ENCODE peak calls at places on chromosomes 13 and 19, in five cellular contexts. One of them, this sample, is unnamed.

GRCh38 chr19:20357921-20358320 is 190.9 kb downstream of the ZNF486 start:
- DNase-seq in cardiac muscle cell: no peak
- DNase-seq in AG09309: no peak
- DNase-seq in GM06990: no peak
- DNase-seq in psoas muscle: no peak
- DNase-seq in this sample: no peak

GRCh38 chr13:38180670-38181069 is 169.0 kb upstream of the UFM1 start:
- DNase-seq in cardiac muscle cell: no peak
- DNase-seq in AG09309: no peak
- DNase-seq in GM06990: no peak
- DNase-seq in psoas muscle: no peak
- DNase-seq in this sample: peak; percentile 18

GRCh38 chr19:43799502-43800142 is 2.6 kb downstream of the LYPD5 start:
- DNase-seq in cardiac muscle cell: no peak
- DNase-seq in AG09309: no peak
- DNase-seq in GM06990: no peak
- DNase-seq in psoas muscle: no peak
- DNase-seq in this sample: no peak

GRCh38 chr13:54185785-54186184 is 1157.2 kb downstream of the OLFM4 start:
- DNase-seq in cardiac muscle cell: peak; percentile 48
- DNase-seq in AG09309: no peak
- DNase-seq in GM06990: no peak
- DNase-seq in psoas muscle: no peak
- DNase-seq in this sample: no peak

GRCh38 chr13:51807041-51807440 is 3.1 kb upstream of the DHRS12 start:
- DNase-seq in cardiac muscle cell: no peak
- DNase-seq in AG09309: no peak
- DNase-seq in GM06990: no peak
- DNase-seq in psoas muscle: no peak
- DNase-seq in this sample: no peak

GRCh38 chr13:97397267-97397666 is 36.7 kb upstream of the RAP2A start:
- DNase-seq in cardiac muscle cell: no peak
- DNase-seq in AG09309: no peak
- DNase-seq in GM06990: no peak
- DNase-seq in psoas muscle: no peak
- DNase-seq in this sample: no peak

GRCh38 chr19:35843676-35844481 is 8.4 kb downstream of the NPHS1 start:
- DNase-seq in cardiac muscle cell: peak; percentile 27
- DNase-seq in AG09309: no peak
- DNase-seq in GM06990: no peak
- DNase-seq in psoas muscle: no peak
- DNase-seq in this sample: no peak

GRCh38 chr13:76991432-76991795 is 467 bp upstream of the CLN5 start:
- DNase-seq in cardiac muscle cell: no peak
- DNase-seq in AG09309: no peak
- DNase-seq in GM06990: no peak
- DNase-seq in psoas muscle: peak; percentile 67
- DNase-seq in this sample: peak; percentile 80

GRCh38 chr19:30467239-30467638 is 95.1 kb downstream of the ZNF536 start:
- DNase-seq in cardiac muscle cell: no peak
- DNase-seq in AG09309: no peak
- DNase-seq in GM06990: no peak
- DNase-seq in psoas muscle: no peak
- DNase-seq in this sample: no peak

GRCh38 chr13:108594153-108594552 is 35.3 kb upstream of the MYO16 start:
- DNase-seq in cardiac muscle cell: no peak
- DNase-seq in AG09309: no peak
- DNase-seq in GM06990: no peak
- DNase-seq in psoas muscle: no peak
- DNase-seq in this sample: no peak

GRCh38 chr19:41366089-41366488 is 2.1 kb upstream of the B9D2 start:
- DNase-seq in cardiac muscle cell: no peak
- DNase-seq in AG09309: no peak
- DNase-seq in GM06990: no peak
- DNase-seq in psoas muscle: no peak
- DNase-seq in this sample: no peak

GRCh38 chr13:113129480-113129879 is 6.9 kb downstream of the F10 start:
- DNase-seq in cardiac muscle cell: no peak
- DNase-seq in AG09309: no peak
- DNase-seq in GM06990: no peak
- DNase-seq in psoas muscle: no peak
- DNase-seq in this sample: no peak

GRCh38 chr13:97274782-97275252 is 52.7 kb downstream of the MBNL2 start:
- DNase-seq in cardiac muscle cell: no peak
- DNase-seq in AG09309: no peak
- DNase-seq in GM06990: no peak
- DNase-seq in psoas muscle: no peak
- DNase-seq in this sample: no peak

GRCh38 chr13:36431204-36432105 is 840 bp upstream of the CCNA1 start:
- DNase-seq in cardiac muscle cell: peak; percentile 42
- DNase-seq in AG09309: no peak
- DNase-seq in GM06990: no peak
- DNase-seq in psoas muscle: no peak
- DNase-seq in this sample: peak; percentile 42

GRCh38 chr19:56476093-56476492 is 1.1 kb downstream of the ZNF667 start:
- DNase-seq in cardiac muscle cell: no peak
- DNase-seq in AG09309: no peak
- DNase-seq in GM06990: no peak
- DNase-seq in psoas muscle: no peak
- DNase-seq in this sample: no peak

GRCh38 chr13:66210677-66211076 is 1019.5 kb downstream of the PCDH9 start:
- DNase-seq in cardiac muscle cell: no peak
- DNase-seq in AG09309: peak; percentile 57
- DNase-seq in GM06990: no peak
- DNase-seq in psoas muscle: no peak
- DNase-seq in this sample: no peak

GRCh38 chr13:43054803-43055802 is 31.7 kb downstream of the DNAJC15 start:
- DNase-seq in cardiac muscle cell: peak; percentile 70
- DNase-seq in AG09309: peak; percentile 42
- DNase-seq in GM06990: no peak
- DNase-seq in psoas muscle: peak; percentile 46
- DNase-seq in this sample: no peak

GRCh38 chr13:99326012-99326411 is 18.8 kb upstream of the GPR183 start:
- DNase-seq in cardiac muscle cell: no peak
- DNase-seq in AG09309: no peak
- DNase-seq in GM06990: no peak
- DNase-seq in psoas muscle: no peak
- DNase-seq in this sample: no peak

GRCh38 chr13:99323488-99323887 is 16.3 kb upstream of the GPR183 start:
- DNase-seq in cardiac muscle cell: no peak
- DNase-seq in AG09309: no peak
- DNase-seq in GM06990: no peak
- DNase-seq in psoas muscle: no peak
- DNase-seq in this sample: no peak

GRCh38 chr13:99327761-99328160 is 20.6 kb upstream of the GPR183 start:
- DNase-seq in cardiac muscle cell: no peak
- DNase-seq in AG09309: no peak
- DNase-seq in GM06990: no peak
- DNase-seq in psoas muscle: no peak
- DNase-seq in this sample: no peak

GRCh38 chr13:99329477-99329876 is 22.3 kb upstream of the GPR183 start:
- DNase-seq in cardiac muscle cell: no peak
- DNase-seq in AG09309: no peak
- DNase-seq in GM06990: no peak
- DNase-seq in psoas muscle: no peak
- DNase-seq in this sample: no peak

DNA sequence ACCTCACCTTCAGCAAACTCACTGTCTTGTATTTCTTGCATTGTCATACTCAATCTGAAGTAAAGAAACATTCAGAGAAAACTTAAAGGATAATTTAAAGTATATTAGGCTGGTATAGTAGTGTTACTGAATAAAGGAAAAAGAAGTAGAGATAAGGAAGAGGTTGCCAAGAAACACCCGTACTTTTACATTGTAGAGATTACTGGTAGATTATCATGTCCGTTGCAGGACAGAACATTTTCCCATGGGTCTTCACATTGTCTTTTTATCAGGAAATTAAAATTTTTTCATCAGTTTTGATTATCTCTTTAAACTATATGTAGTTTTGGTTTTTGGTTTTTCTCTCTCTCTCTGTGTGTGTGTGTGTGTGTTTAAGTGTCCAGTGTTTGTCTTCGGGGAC is 19.9 kb upstream of the GPR183 start:
- DNase-seq in cardiac muscle cell: no peak
- DNase-seq in AG09309: no peak
- DNase-seq in GM06990: no peak
- DNase-seq in psoas muscle: no peak
- DNase-seq in this sample: no peak
- TF ChIP-seq CTCF in cardiac muscle cell: no peak
- TF ChIP-seq CTCF in AG09309: no peak
- TF ChIP-seq CTCF in GM06990: no peak
- TF ChIP-seq CTCF in psoas muscle: no peak
- TF ChIP-seq CTCF in this sample: no peak

DNA sequence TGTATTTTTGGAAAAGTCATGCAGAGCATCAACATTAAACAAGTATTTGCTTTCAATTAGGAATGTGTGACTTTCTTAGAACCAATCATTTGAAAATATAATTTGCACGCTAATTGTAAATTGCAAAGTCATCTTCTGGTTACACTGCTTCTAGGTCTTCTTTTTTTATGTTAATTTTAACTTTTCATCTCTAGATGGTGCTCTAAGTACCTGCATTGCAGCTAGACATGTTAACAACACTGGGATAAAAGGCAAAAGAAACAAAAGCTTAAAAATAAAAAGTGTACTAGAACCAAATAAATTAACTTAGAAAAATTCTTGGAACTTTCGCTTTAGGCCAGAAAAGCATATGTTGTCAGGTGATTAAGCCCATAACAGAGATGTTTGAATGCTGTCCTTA is 2758.2 kb downstream of the PCDH9 start:
- DNase-seq in cardiac muscle cell: peak; percentile 14
- DNase-seq in AG09309: peak; percentile 14
- DNase-seq in GM06990: no peak
- DNase-seq in psoas muscle: no peak
- DNase-seq in this sample: no peak
- TF ChIP-seq CTCF in cardiac muscle cell: peak; percentile 49
- TF ChIP-seq CTCF in AG09309: peak; percentile 38
- TF ChIP-seq CTCF in GM06990: no peak
- TF ChIP-seq CTCF in psoas muscle: peak; percentile 18
- TF ChIP-seq CTCF in this sample: no peak

DNA sequence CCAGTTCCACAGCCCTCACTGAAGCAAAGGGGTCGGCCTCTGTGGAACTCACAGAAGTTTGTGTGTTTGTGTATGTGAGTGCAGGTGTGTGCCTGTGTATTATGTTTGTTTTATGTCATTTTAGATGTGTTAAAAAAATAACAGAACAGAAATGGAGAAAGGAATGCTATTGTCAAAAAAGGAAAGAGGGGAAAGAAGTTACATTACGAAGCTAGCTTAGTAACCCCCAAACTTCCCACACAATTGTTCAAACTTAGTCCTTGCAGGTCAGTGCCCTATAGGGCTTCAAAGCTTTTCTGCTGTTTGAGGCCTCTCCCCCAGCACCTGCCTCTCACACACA is 1505.6 kb upstream of the SLC10A2 start:
- DNase-seq in cardiac muscle cell: no peak
- DNase-seq in AG09309: no peak
- DNase-seq in GM06990: no peak
- DNase-seq in psoas muscle: no peak
- DNase-seq in this sample: no peak
- TF ChIP-seq CTCF in cardiac muscle cell: no peak
- TF ChIP-seq CTCF in AG09309: no peak
- TF ChIP-seq CTCF in GM06990: no peak
- TF ChIP-seq CTCF in psoas muscle: no peak
- TF ChIP-seq CTCF in this sample: no peak

GRCh38 chr13:25872871-25873607 is 178.8 kb downstream of the SHISA2 start:
- DNase-seq in cardiac muscle cell: peak; percentile 72
- DNase-seq in AG09309: no peak
- DNase-seq in GM06990: no peak
- DNase-seq in psoas muscle: peak; percentile 62
- DNase-seq in this sample: no peak

GRCh38 chr13:25874064-25874737 is 177.6 kb downstream of the SHISA2 start:
- DNase-seq in cardiac muscle cell: no peak
- DNase-seq in AG09309: no peak
- DNase-seq in GM06990: no peak
- DNase-seq in psoas muscle: no peak
- DNase-seq in this sample: no peak

GRCh38 chr13:25868483-25868882 is 183.3 kb downstream of the SHISA2 start:
- DNase-seq in cardiac muscle cell: no peak
- DNase-seq in AG09309: no peak
- DNase-seq in GM06990: no peak
- DNase-seq in psoas muscle: no peak
- DNase-seq in this sample: no peak

GRCh38 chr13:25869941-25870340 is 181.9 kb downstream of the SHISA2 start:
- DNase-seq in cardiac muscle cell: no peak
- DNase-seq in AG09309: no peak
- DNase-seq in GM06990: no peak
- DNase-seq in psoas muscle: peak; percentile 58
- DNase-seq in this sample: no peak

GRCh38 chr13:25871389-25872125 is 180.3 kb downstream of the SHISA2 start:
- DNase-seq in cardiac muscle cell: no peak
- DNase-seq in AG09309: no peak
- DNase-seq in GM06990: no peak
- DNase-seq in psoas muscle: no peak
- DNase-seq in this sample: no peak
- TF ChIP-seq CTCF in cardiac muscle cell: no peak
- TF ChIP-seq CTCF in AG09309: no peak
- TF ChIP-seq CTCF in GM06990: no peak
- TF ChIP-seq CTCF in psoas muscle: no peak
- TF ChIP-seq CTCF in this sample: no peak

This sample was measured in GM20000.